ENCODE peak calls at places on chromosomes 16 and 17, in five cellular contexts. C is heart left ventricle, R is ACHN, Y is head of caudate nucleus, V is HCT116. Q is an unnamed sample.

GRCh38 chr17:9199474-9200196 is 178.3 kb downstream of the NTN1 start:
- DNase-seq in Y (no peak), R (no peak), C (peak), V (no peak), Q (no peak)

GRCh38 chr17:50688168-50688719 is 19.5 kb downstream of the ANKRD40 start:
- DNase-seq in C (no peak), R (peak), Y (no peak), V (no peak), Q (no peak)

GRCh38 chr17:14198013-14198412 is 38.6 kb downstream of the CDRT15 start:
- DNase-seq in C (peak), Y (no peak), V (no peak), R (no peak), Q (no peak)

GRCh38 chr16:29729116-29729521 is 16.7 kb downstream of the C16orf54 start:
- DNase-seq in Y (no peak), C (no peak), R (peak), V (peak), Q (peak)

GRCh38 chr17:41518789-41519449 is at the start of gene KRT15:
- DNase-seq in Y (no peak), V (no peak), R (peak), C (no peak), Q (peak)

GRCh38 chr16:55331648-55332185 is 7.7 kb downstream of the IRX6 start:
- DNase-seq in V (no peak), R (no peak), Y (no peak), C (no peak), Q (no peak)

GRCh38 chr17:34981538-34982241 is 1.4 kb downstream of the LIG3 start:
- DNase-seq in V (no peak), R (no peak), C (no peak), Y (no peak), Q (peak)

GRCh38 chr17:78474631-78475146 is 96.2 kb downstream of the PGS1 start:
- DNase-seq in V (no peak), R (no peak), C (no peak), Y (no peak), Q (no peak)

GRCh38 chr16:11597268-11597690 is 10.6 kb upstream of the LITAF start:
- DNase-seq in C (no peak), Y (no peak), V (no peak), R (no peak), Q (peak)

GRCh38 chr17:51876986-51877385 is 281.5 kb downstream of the CA10 start:
- DNase-seq in R (no peak), Y (no peak), C (no peak), V (no peak), Q (no peak)

Q was measured in M059J.